ENCODE peak calls at places on chromosomes 2 and 18, in four cellular contexts. I is fibroblast of mammary gland, F is frontal cortex, H is T follicular helper cell. C is an unnamed sample.

GRCh38 chr2:100409975-100410647 is 7.4 kb downstream of the CHST10 start:
- DNase-seq in I (no peak), F (no peak), H (no peak), C (no peak)

GRCh38 chr18:76573325-76574025 is 78.4 kb upstream of the ZNF516 start:
- DNase-seq in I (peak), F (no peak), H (no peak), C (no peak)

GRCh38 chr2:626491-627339 is 50.5 kb downstream of the TMEM18 start:
- DNase-seq in I (no peak), F (no peak), H (no peak), C (no peak)

GRCh38 chr2:6963727-6964126 is 46.5 kb downstream of the RNF144A start:
- DNase-seq in I (no peak), F (no peak), H (no peak), C (no peak)

GRCh38 chr2:177598321-177598922 is 205.8 kb downstream of the AGPS start:
- DNase-seq in I (peak), F (no peak), H (no peak), C (no peak)

GRCh38 chr18:77066101-77066500 is 66.5 kb downstream of the MBP start:
- DNase-seq in I (no peak), F (no peak), H (no peak), C (no peak)

GRCh38 chr18:69945220-69946114 is 2.2 kb downstream of the CD226 start:
- DNase-seq in I (no peak), F (no peak), H (no peak), C (no peak)

GRCh38 chr2:183925281-183925680 is 673.0 kb upstream of the ZNF804A start:
- DNase-seq in I (no peak), F (no peak), H (no peak), C (no peak)

GRCh38 chr2:120602251-120602650 is 133.4 kb upstream of the GLI2 start:
- DNase-seq in I (peak), F (no peak), H (no peak), C (no peak)

GRCh38 chr18:67864677-67865340 is 348.3 kb upstream of the DSEL start:
- DNase-seq in I (peak), F (no peak), H (no peak), C (no peak)

GRCh38 chr2:109317471-109318090 is 188.6 kb downstream of the SH3RF3 start:
- DNase-seq in I (peak), F (no peak), H (no peak), C (no peak)

GRCh38 chr2:88874063-88874657 is 182.7 kb downstream of the RPIA start:
- DNase-seq in I (peak), F (no peak), H (peak), C (no peak)

GRCh38 chr2:138780451-138780880 is 276 bp upstream of the NXPH2 start:
- DNase-seq in I (no peak), F (no peak), H (no peak), C (no peak)

GRCh38 chr2:70085711-70086277 is 1.5 kb upstream of the PCBP1 start:
- DNase-seq in I (no peak), F (no peak), H (no peak), C (no peak)

GRCh38 chr2:60806988-60807681 is 51.1 kb downstream of the PAPOLG start:
- DNase-seq in I (peak), F (no peak), H (no peak), C (no peak)

GRCh38 chr2:217398860-217399259 is 539.0 kb upstream of the TNP1 start:
- DNase-seq in I (no peak), F (no peak), H (no peak), C (no peak)

GRCh38 chr2:241412144-241412543 is 56.1 kb downstream of the FARP2 start:
- DNase-seq in I (peak), F (no peak), H (no peak), C (no peak)

GRCh38 chr18:33751613-33752221 is 173.7 kb downstream of the ASXL3 start:
- DNase-seq in I (peak), F (no peak), H (no peak), C (no peak)

GRCh38 chr2:240121675-240122074 is 14.4 kb downstream of the COPS9 start:
- DNase-seq in I (no peak), F (no peak), H (no peak), C (no peak)

GRCh38 chr18:58118510-58118909 is 74.5 kb downstream of the NEDD4L start:
- DNase-seq in I (no peak), F (no peak), H (no peak), C (no peak)

GRCh38 chr2:73172963-73173362 is 29.4 kb upstream of the NOTO start:
- DNase-seq in I (peak), F (no peak), H (no peak), C (no peak)

GRCh38 chr2:138147796-138148195 is 183.5 kb downstream of the HNMT start:
- DNase-seq in I (no peak), F (no peak), H (no peak), C (no peak)

GRCh38 chr2:197181491-197181890 is 129.1 kb downstream of the ANKRD44 start:
- DNase-seq in I (peak), F (no peak), H (no peak), C (no peak)

GRCh38 chr18:13183359-13183758 is 35.2 kb upstream of the LDLRAD4 start:
- DNase-seq in I (no peak), F (no peak), H (no peak), C (no peak)

GRCh38 chr2:236663671-236664101 is 94.1 kb downstream of the ACKR3 start:
- DNase-seq in I (peak), F (no peak), H (no peak), C (no peak)

GRCh38 chr2:74390601-74391000 is 10.5 kb upstream of the DCTN1 start:
- DNase-seq in I (no peak), F (no peak), H (no peak), C (no peak)

GRCh38 chr2:27891063-27891819 is 712 bp downstream of the BABAM2 start:
- DNase-seq in I (peak), F (peak), H (peak), C (peak)

GRCh38 chr2:206531996-206532543 is 88.7 kb downstream of the ADAM23 start:
- DNase-seq in I (peak), F (no peak), H (no peak), C (no peak)

GRCh38 chr2:239239607-239240479 is 161.0 kb downstream of the HDAC4 start:
- DNase-seq in I (no peak), F (no peak), H (no peak), C (no peak)

GRCh38 chr2:64177315-64177714 is 33.1 kb upstream of the PELI1 start:
- DNase-seq in I (peak), F (no peak), H (no peak), C (no peak)

GRCh38 chr18:53489266-53489665 is 735.2 kb downstream of the MBD2 start:
- DNase-seq in I (no peak), F (no peak), H (no peak), C (no peak)

GRCh38 chr2:223027442-223027841 is 24.5 kb upstream of the KCNE4 start:
- DNase-seq in I (peak), F (no peak), H (no peak), C (no peak)

GRCh38 chr2:73489053-73489452 is 103.4 kb downstream of the ALMS1 start:
- DNase-seq in I (no peak), F (no peak), H (no peak), C (no peak)

GRCh38 chr18:31741096-31741735 is 19.5 kb downstream of the SLC25A52 start:
- DNase-seq in I (peak), F (no peak), H (peak), C (no peak)

GRCh38 chr2:263774-264492 is at the start of gene SH3YL1:
- DNase-seq in I (no peak), F (peak), H (peak), C (peak)